ENCODE peak calls at places on chromosomes 16 and 17, in eight cellular contexts. M is endothelial cell of umbilical vein; K is neural progenitor cell; C is CD8-positive, alpha-beta T cell; L is heart right ventricle; G is fibroblast of lung; Y is stomach; O is left ventricle myocardium inferior. X is an unnamed sample. For H3K4me1, the result is how much of the 10 kb centered on the place peaks cover.

GRCh38 chr16:88062341-88062861 is 111.2 kb downstream of the BANP start:
- DNase-seq in K (peak), C (no peak), M (no peak), Y (no peak), G (peak), O (peak), L (peak), X (no peak)

GRCh38 chr16:29664133-29664912 is 1.3 kb downstream of the SPN start:
- DNase-seq in C (no peak), L (no peak), M (no peak), O (no peak), Y (no peak), G (no peak), K (peak), X (peak)

GRCh38 chr17:40253565-40253964 is 34.1 kb upstream of the CDC6 start:
- DNase-seq in L (no peak), K (no peak), G (no peak), Y (no peak), C (no peak), O (no peak), M (no peak), X (no peak)

GRCh38 chr17:79633154-79633553 is 22.3 kb upstream of the RBFOX3 start:
- DNase-seq in G (no peak), O (peak), K (no peak), C (no peak), L (no peak), M (no peak), Y (peak), X (no peak)

GRCh38 chr17:3980381-3980975 is 16.2 kb upstream of the ATP2A3 start:
- DNase-seq in Y (no peak), K (no peak), M (peak), C (no peak), O (no peak), G (no peak), L (no peak), X (no peak)

GRCh38 chr16:48139517-48139916 is 16.3 kb downstream of the ABCC12 start:
- DNase-seq in K (no peak), O (no peak), L (no peak), Y (no peak), G (no peak), M (no peak), C (no peak), X (no peak)

GRCh38 chr16:24540575-24541240 is 1.3 kb downstream of the RBBP6 start:
- DNase-seq in M (peak), K (peak), G (no peak), C (peak), L (no peak), Y (no peak), O (no peak), X (peak)

GRCh38 chr16:74035816-74036215 is 260.8 kb upstream of the PSMD7 start:
- DNase-seq in L (no peak), Y (no peak), O (no peak), C (no peak), G (peak), M (no peak), K (peak), X (no peak)

GRCh38 chr16:85616608-85617311 is 3.6 kb downstream of the GSE1 start:
- DNase-seq in Y (peak), L (peak), K (no peak), M (no peak), O (peak), C (no peak), G (no peak), X (no peak)

GRCh38 chr16:81715358-81716196 is 63.5 kb upstream of the PLCG2 start:
- DNase-seq in O (no peak), L (no peak), C (peak), Y (no peak), G (no peak), M (no peak), K (no peak), X (peak)
- H3K4me1 ChIP-seq in O (under half), L (under half), C (under half), Y (under half), G (under half), M (under half), K (under half), X (under half)

GRCh38 chr17:7850118-7850504 is 4.8 kb upstream of the TMEM88 start:
- DNase-seq in K (no peak), G (no peak), C (no peak), O (no peak), M (no peak), L (no peak), Y (no peak), X (no peak)
- H3K27ac ChIP-seq in K (no peak), G (no peak), C (no peak), O (no peak), M (no peak), L (no peak), Y (no peak), X (no peak)

GRCh38 chr16:81483064-81483969 is 38.7 kb downstream of the CMIP start:
- DNase-seq in G (peak), C (no peak), Y (no peak), K (no peak), M (no peak), L (no peak), O (peak), X (no peak)
- H3K4me1 ChIP-seq in G (under half), C (under half), Y (half or more), K (under half), M (under half), L (under half), O (half or more), X (under half)

DNA sequence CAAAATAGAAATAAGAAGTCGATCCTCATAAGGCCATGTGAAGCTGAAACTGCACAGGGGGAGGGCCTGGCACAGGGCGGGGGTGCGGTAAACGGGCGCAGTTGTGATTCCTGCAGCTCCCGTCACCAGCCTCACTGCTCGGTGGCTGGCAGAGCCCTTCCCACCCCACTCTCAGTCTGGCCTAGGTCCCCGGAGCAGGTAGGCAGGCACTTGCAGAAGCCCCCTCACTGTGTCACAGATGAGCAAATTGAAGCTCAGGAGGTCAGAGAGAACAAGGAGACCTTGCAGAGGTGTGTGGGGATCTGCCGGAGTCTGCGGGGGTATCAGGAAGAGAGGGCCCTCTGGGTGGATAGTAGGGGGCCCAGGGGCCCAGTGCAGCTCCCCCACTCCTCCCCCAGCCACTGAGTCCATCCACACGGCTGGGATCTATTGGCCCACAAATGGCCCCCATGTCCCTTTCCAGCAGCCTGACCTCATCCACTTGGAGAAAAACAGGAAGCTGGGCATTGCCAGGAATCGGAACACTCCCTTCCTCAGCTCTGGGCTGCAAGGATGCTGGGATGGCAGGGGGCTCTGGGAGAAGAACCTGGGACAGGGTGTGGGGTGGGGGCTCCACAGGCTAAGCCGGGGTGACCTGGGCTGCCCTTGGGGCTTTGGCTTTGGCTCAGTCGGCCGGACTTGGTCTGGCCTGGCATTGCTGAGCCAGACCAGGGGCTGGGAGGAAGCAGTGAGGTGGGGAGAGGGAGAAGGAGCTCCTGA is 21.4 kb upstream of the MAP3K14 start:
- DNase-seq in Y (no peak), G (no peak), O (no peak), L (peak), K (no peak), C (no peak), M (peak), X (no peak)
- H3K27ac ChIP-seq in Y (peak), G (no peak), O (peak), L (peak), K (no peak), C (no peak), M (peak), X (no peak)

X was measured in CD4-positive, alpha-beta memory T cell.